ENCODE peak calls at places on chromosomes 11 and 22, in nine cellular contexts. W is GM12878, Y is tibial nerve, U is HepG2, N is stomach, M is A549, Q is H1, F is esophagus muscularis mucosa, J is sigmoid colon. G is an unnamed sample.

GRCh38 chr11:32420139-32420538 is 15.2 kb downstream of the WT1 start:
- DNase-seq in W (no peak), Y (no peak), U (no peak), N (no peak), M (no peak), Q (no peak), F (no peak), J (no peak), G (no peak)

GRCh38 chr22:22941831-22942510 is 54.4 kb downstream of the IGLL5 start:
- DNase-seq in W (no peak), Y (no peak), U (no peak), N (peak), M (no peak), Q (no peak), F (peak), J (no peak), G (no peak)

GRCh38 chr11:45964911-45965389 is 42.5 kb downstream of the LARGE2 start:
- DNase-seq in W (peak), Y (peak), U (peak), N (peak), M (peak), Q (peak), F (no peak), J (peak), G (peak)

GRCh38 chr11:17519486-17519885 is 24.7 kb downstream of the USH1C start:
- DNase-seq in W (no peak), Y (no peak), U (no peak), N (no peak), M (no peak), Q (no peak), F (no peak), J (no peak), G (no peak)

GRCh38 chr11:36703055-36703404 is 105.0 kb upstream of the RAG2 start:
- DNase-seq in W (no peak), Y (no peak), U (no peak), N (no peak), M (no peak), Q (no peak), F (no peak), J (no peak), G (no peak)

GRCh38 chr22:41256898-41257260 is 16.1 kb upstream of the CHADL start:
- DNase-seq in W (no peak), Y (no peak), U (no peak), N (no peak), M (no peak), Q (no peak), F (no peak), J (no peak), G (no peak)

GRCh38 chr11:65435330-65435931 is 12.8 kb downstream of the NEAT1 start:
- DNase-seq in W (no peak), Y (no peak), U (no peak), N (no peak), M (no peak), Q (no peak), F (no peak), J (peak), G (peak)

GRCh38 chr22:32994046-32994827 is 63.9 kb downstream of the SYN3 start:
- DNase-seq in W (no peak), Y (no peak), U (no peak), N (no peak), M (no peak), Q (no peak), F (no peak), J (no peak), G (no peak)

GRCh38 chr22:11042116-11042515 is 4485.9 kb upstream of the OR11H1 start:
- DNase-seq in W (no peak), Y (no peak), U (no peak), N (no peak), M (no peak), Q (no peak), F (no peak), J (no peak), G (no peak)

GRCh38 chr11:72422414-72422813 is 11.9 kb downstream of the CLPB start:
- DNase-seq in W (no peak), Y (no peak), U (peak), N (no peak), M (no peak), Q (no peak), F (no peak), J (no peak), G (no peak)

GRCh38 chr11:16669799-16670415 is 68.5 kb upstream of the C11orf58 start:
- DNase-seq in W (no peak), Y (no peak), U (peak), N (no peak), M (peak), Q (peak), F (no peak), J (no peak), G (no peak)

GRCh38 chr11:60482361-60482760 is 10.2 kb upstream of the MS4A12 start:
- DNase-seq in W (no peak), Y (peak), U (no peak), N (no peak), M (no peak), Q (no peak), F (no peak), J (no peak), G (no peak)

DNA sequence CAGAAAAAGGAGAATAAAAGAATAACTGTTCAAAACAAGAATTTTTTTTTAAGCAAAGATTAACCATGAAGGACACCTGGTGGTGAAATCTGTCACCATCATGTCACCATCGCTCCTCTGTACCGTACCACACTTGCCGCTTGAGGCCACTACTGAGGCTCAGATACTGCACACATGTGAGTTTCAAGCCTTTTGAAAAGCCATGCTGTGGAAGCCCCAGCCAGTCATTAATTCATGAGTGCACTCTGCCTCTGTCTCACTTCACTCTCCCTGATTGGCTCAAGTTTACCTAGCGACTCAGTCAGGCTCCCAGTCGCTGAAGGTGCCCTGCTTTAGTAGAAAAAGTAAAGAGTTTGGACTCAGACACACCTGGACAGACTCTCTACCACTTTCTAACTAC is 6.6 kb upstream of the MS4A12 start:
- DNase-seq in W (peak), Y (peak), U (peak), N (peak), M (peak), Q (no peak), F (no peak), J (no peak), G (no peak)
- TF ChIP-seq EP300 in W (no peak), Y (no peak), U (no peak), N (no peak), M (no peak), Q (no peak), F (no peak), J (no peak), G (no peak)

DNA sequence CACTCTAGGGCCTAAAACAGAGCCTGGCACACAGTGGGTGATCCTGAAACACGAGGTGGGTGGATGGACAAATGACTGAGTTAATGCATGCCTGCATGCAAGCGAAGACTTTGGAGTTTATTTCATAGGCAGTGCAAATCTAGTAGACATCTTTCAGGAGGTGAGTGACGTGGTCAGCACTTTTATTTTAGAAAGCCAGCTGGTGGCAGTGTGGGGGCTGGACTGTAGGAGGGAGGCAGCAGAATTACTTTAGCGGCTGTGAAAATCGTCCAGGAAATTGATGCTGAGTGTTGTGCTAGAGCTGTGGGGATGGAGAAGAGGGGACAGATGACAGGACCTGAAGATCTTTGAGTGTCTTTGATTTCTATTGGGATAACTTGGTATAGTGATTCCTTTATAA is 47.1 kb downstream of the BMAL1 start:
- DNase-seq in W (no peak), Y (no peak), U (no peak), N (no peak), M (no peak), Q (no peak), F (no peak), J (no peak), G (no peak)
- TF ChIP-seq EP300 in W (no peak), Y (no peak), U (no peak), N (no peak), M (no peak), Q (no peak), F (no peak), J (no peak), G (no peak)

GRCh38 chr11:75198278-75198948 is 42.2 kb upstream of the TPBGL start:
- DNase-seq in W (no peak), Y (no peak), U (no peak), N (no peak), M (no peak), Q (no peak), F (no peak), J (peak), G (no peak)
- TF ChIP-seq EP300 in W (no peak), Y (no peak), U (no peak), N (no peak), M (no peak), Q (no peak), F (no peak), J (no peak), G (no peak)

GRCh38 chr11:114308689-114309089 is 12.5 kb downstream of the NNMT start:
- DNase-seq in W (no peak), Y (peak), U (no peak), N (no peak), M (no peak), Q (no peak), F (peak), J (no peak), G (no peak)
- TF ChIP-seq EP300 in W (no peak), Y (peak), U (no peak), N (no peak), M (no peak), Q (no peak), F (no peak), J (peak), G (peak)

DNA sequence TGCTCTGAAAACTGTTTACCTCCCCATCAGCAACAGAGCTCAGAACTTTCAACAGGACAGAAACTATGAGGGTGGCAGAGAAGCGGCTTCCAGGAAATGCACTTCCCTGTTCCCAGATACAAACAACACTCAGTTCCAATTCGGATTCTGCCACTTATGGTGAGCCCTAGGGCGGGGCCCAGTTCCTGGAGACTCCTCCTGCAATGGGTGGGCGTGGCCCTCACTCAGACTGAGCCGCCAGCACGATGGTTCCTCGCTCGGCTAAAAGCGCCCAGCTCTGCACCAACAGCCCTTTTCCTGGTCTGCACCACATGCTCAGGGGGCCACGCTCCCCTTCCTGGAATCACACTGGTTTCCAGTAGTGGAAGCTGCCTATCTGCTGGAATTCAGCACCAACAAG is 314.1 kb downstream of the CTTN start:
- DNase-seq in W (no peak), Y (no peak), U (no peak), N (no peak), M (no peak), Q (no peak), F (no peak), J (no peak), G (no peak)
- TF ChIP-seq EP300 in W (no peak), Y (no peak), U (no peak), N (no peak), M (no peak), Q (no peak), F (no peak), J (no peak), G (no peak)

GRCh38 chr11:122735031-122735430 is 79.5 kb downstream of the UBASH3B start:
- DNase-seq in W (no peak), Y (no peak), U (no peak), N (no peak), M (no peak), Q (no peak), F (no peak), J (no peak), G (no peak)

GRCh38 chr11:122731500-122731913 is 76.0 kb downstream of the UBASH3B start:
- DNase-seq in W (no peak), Y (no peak), U (peak), N (no peak), M (peak), Q (no peak), F (no peak), J (no peak), G (no peak)

GRCh38 chr11:122729139-122729538 is 73.6 kb downstream of the UBASH3B start:
- DNase-seq in W (no peak), Y (no peak), U (no peak), N (no peak), M (no peak), Q (no peak), F (no peak), J (no peak), G (no peak)

GRCh38 chr11:122733301-122733686 is 77.8 kb downstream of the UBASH3B start:
- DNase-seq in W (no peak), Y (peak), U (no peak), N (no peak), M (no peak), Q (no peak), F (no peak), J (no peak), G (no peak)

GRCh38 chr11:122732342-122733300 is 77.1 kb downstream of the UBASH3B start:
- DNase-seq in W (no peak), Y (no peak), U (peak), N (no peak), M (no peak), Q (no peak), F (no peak), J (no peak), G (no peak)
- TF ChIP-seq EP300 in W (no peak), Y (no peak), U (no peak), N (no peak), M (no peak), Q (no peak), F (no peak), J (no peak), G (no peak)

DNA sequence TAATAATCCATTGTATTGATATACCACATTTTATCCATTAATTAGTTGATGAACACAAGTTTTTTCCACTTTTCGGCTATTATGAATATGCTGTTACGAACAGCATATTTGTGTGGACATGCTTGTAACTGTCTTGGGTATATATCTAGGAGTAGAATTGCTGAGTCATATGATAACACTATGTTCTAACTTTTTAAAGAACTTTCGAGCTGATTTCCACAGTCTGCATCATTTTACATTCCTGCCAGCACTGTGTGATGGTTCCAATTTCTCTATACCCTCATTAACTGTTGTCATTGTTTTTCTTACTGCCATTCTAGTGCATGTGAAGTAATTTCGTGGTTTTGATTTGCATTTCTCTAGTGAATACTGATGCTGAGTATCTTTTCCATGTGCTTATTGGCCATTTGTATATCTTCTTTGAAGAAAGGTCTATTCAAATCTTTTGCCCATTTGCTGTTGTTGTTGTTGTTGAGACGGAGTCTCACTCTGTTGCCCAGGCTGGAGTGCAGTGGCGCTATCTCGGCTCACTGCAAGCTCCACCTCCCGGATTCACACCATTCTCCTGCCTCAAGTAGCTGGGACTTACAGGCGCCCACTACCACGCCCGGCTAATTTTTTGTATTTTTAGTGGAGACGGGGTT is 7.4 kb upstream of the RCE1 start:
- DNase-seq in W (no peak), Y (no peak), U (no peak), N (no peak), M (no peak), Q (no peak), F (no peak), J (no peak), G (no peak)
- TF ChIP-seq EP300 in W (no peak), Y (no peak), U (no peak), N (no peak), M (no peak), Q (no peak), F (no peak), J (no peak), G (no peak)

DNA sequence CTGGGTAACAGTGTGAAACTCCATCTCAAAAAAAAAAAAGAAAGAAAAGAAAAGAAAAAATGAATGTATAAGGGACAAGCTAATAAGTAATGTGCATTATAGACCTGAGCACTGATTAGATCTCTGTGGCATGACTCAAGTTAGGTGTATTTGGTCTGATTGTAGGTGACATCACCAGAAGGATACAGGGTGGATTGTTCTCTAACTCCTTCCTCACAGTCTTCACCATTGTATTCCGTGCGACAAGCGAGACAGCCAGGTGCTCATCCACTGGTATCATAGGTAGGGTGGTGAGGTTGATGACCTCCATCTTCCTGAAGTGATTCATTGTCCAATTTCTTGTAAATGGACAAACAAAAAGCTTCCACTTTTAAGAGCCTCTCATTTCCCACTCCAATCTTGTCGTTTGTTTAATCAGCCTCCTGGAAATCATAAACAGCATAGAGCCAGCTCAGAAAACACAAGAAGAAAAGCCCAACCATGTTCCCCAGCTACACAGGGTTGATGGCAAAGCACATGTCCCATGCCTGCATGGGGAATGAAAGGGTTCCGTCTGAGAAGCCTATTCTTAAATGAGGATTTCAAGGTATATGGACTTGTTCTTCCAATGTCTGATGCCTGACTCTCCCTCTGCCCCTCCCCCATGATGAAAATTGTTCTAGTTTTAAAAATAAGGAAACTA is 6.2 kb downstream of the FAM227A start:
- DNase-seq in W (no peak), Y (no peak), U (no peak), N (no peak), M (no peak), Q (no peak), F (no peak), J (no peak), G (no peak)
- TF ChIP-seq EP300 in W (no peak), Y (no peak), U (no peak), N (no peak), M (no peak), Q (no peak), F (no peak), J (no peak), G (no peak)

G was measured in ovary.